ENCODE peak calls at places on chromosome 17, in four cellular contexts. G is mammary epithelial cell; N is AML-193; A is stimulated activated CD8-positive, alpha-beta memory T cell treated with anti-CD3 and anti-CD28 coated beads, Interleukin-4, amount 100 ng/mL, for 1 hour. C is an unnamed sample.

GRCh38 chr17:81542431-81543338 is 9.5 kb downstream of the FAAP100 start:
- DNase-seq in G (no peak), N (no peak), A (no peak), C (no peak)

GRCh38 chr17:14006249-14006942 is 62.9 kb upstream of the COX10 start:
- DNase-seq in G (no peak), N (no peak), A (no peak), C (no peak)

GRCh38 chr17:29597361-29598172 is 4.6 kb downstream of the ANKRD13B start:
- DNase-seq in G (no peak), N (no peak), A (no peak), C (no peak)

GRCh38 chr17:78924481-78925151 is 571 bp downstream of the TIMP2 start:
- DNase-seq in G (no peak), N (no peak), A (no peak), C (no peak)

GRCh38 chr17:2084129-2084765 is 29.3 kb downstream of the HIC1 start:
- DNase-seq in G (peak; percentile 36), N (no peak), A (no peak), C (no peak)

GRCh38 chr17:1485311-1485747 is 7.2 kb downstream of the MYO1C start:
- DNase-seq in G (no peak), N (no peak), A (no peak), C (no peak)

GRCh38 chr17:76421054-76421427 is 31.9 kb downstream of the UBE2O start:
- DNase-seq in G (no peak), N (no peak), A (no peak), C (no peak)

GRCh38 chr17:62626719-62627218 is 701 bp upstream of the MRC2 start:
- DNase-seq in G (peak; percentile 47), N (peak; percentile 79), A (no peak), C (no peak)

GRCh38 chr17:34616148-34616547 is 36.8 kb downstream of the TMEM132E start:
- DNase-seq in G (no peak), N (no peak), A (no peak), C (no peak)

GRCh38 chr17:45942284-45942683 is 47.9 kb downstream of the MAPT start:
- DNase-seq in G (no peak), N (no peak), A (no peak), C (no peak)

GRCh38 chr17:62717589-62718342 is 90.3 kb downstream of the MRC2 start:
- DNase-seq in G (no peak), N (no peak), A (no peak), C (no peak)

GRCh38 chr17:40498281-40499084 is 2.9 kb downstream of the TNS4 start:
- DNase-seq in G (no peak), N (no peak), A (no peak), C (no peak)

GRCh38 chr17:79670537-79671386 is 59.9 kb upstream of the RBFOX3 start:
- DNase-seq in G (no peak), N (no peak), A (no peak), C (no peak)